ENCODE peak calls at places on chromosomes 13 and 19, in five cellular contexts. One of them, this sample, is unnamed. For H3K4me1, the result is how much of the 10 kb centered on the place peaks cover.

GRCh38 chr13:47334173-47334572 is 437.3 kb upstream of the HTR2A start:
- DNase-seq in neuronal stem cell: no peak
- DNase-seq in mesendoderm: no peak
- DNase-seq in right cardiac atrium: no peak
- DNase-seq in CD4-positive, alpha-beta memory T cell: no peak
- DNase-seq in this sample: peak

GRCh38 chr13:23715762-23716235 is 145.6 kb downstream of the TNFRSF19 start:
- DNase-seq in neuronal stem cell: no peak
- DNase-seq in mesendoderm: peak
- DNase-seq in right cardiac atrium: no peak
- DNase-seq in CD4-positive, alpha-beta memory T cell: no peak
- DNase-seq in this sample: no peak

GRCh38 chr13:88601949-88602348 is 930.8 kb downstream of the SLITRK5 start:
- DNase-seq in neuronal stem cell: no peak
- DNase-seq in mesendoderm: no peak
- DNase-seq in right cardiac atrium: no peak
- DNase-seq in CD4-positive, alpha-beta memory T cell: no peak
- DNase-seq in this sample: no peak

GRCh38 chr19:41570639-41571112 is 5.3 kb upstream of the CEACAM21 start:
- DNase-seq in neuronal stem cell: peak
- DNase-seq in mesendoderm: peak
- DNase-seq in right cardiac atrium: peak
- DNase-seq in CD4-positive, alpha-beta memory T cell: peak
- DNase-seq in this sample: peak

GRCh38 chr13:93767917-93768422 is 541.4 kb downstream of the GPC6 start:
- DNase-seq in neuronal stem cell: no peak
- DNase-seq in mesendoderm: no peak
- DNase-seq in right cardiac atrium: no peak
- DNase-seq in CD4-positive, alpha-beta memory T cell: no peak
- DNase-seq in this sample: no peak

GRCh38 chr19:34662919-34663318 is 14.0 kb downstream of the SCGB2B2 start:
- DNase-seq in neuronal stem cell: no peak
- DNase-seq in mesendoderm: peak
- DNase-seq in right cardiac atrium: no peak
- DNase-seq in CD4-positive, alpha-beta memory T cell: peak
- DNase-seq in this sample: no peak

GRCh38 chr13:106997696-106998095 is 429.8 kb upstream of the ARGLU1 start:
- DNase-seq in neuronal stem cell: no peak
- DNase-seq in mesendoderm: no peak
- DNase-seq in right cardiac atrium: no peak
- DNase-seq in CD4-positive, alpha-beta memory T cell: no peak
- DNase-seq in this sample: no peak

GRCh38 chr19:29507081-29507860 is 18.5 kb upstream of the VSTM2B start:
- DNase-seq in neuronal stem cell: no peak
- DNase-seq in mesendoderm: no peak
- DNase-seq in right cardiac atrium: no peak
- DNase-seq in CD4-positive, alpha-beta memory T cell: no peak
- DNase-seq in this sample: no peak

GRCh38 chr13:101382086-101382485 is 34.2 kb downstream of the NALCN start:
- DNase-seq in neuronal stem cell: no peak
- DNase-seq in mesendoderm: no peak
- DNase-seq in right cardiac atrium: no peak
- DNase-seq in CD4-positive, alpha-beta memory T cell: no peak
- DNase-seq in this sample: no peak

GRCh38 chr19:7179917-7180306 is 110.4 kb downstream of the ZNF557 start:
- DNase-seq in neuronal stem cell: no peak
- DNase-seq in mesendoderm: no peak
- DNase-seq in right cardiac atrium: no peak
- DNase-seq in CD4-positive, alpha-beta memory T cell: no peak
- DNase-seq in this sample: no peak

GRCh38 chr19:45769821-45770191 is 754 bp upstream of the SIX5 start:
- DNase-seq in neuronal stem cell: no peak
- DNase-seq in mesendoderm: no peak
- DNase-seq in right cardiac atrium: peak
- DNase-seq in CD4-positive, alpha-beta memory T cell: peak
- DNase-seq in this sample: no peak

GRCh38 chr13:109309625-109310363 is 476.6 kb downstream of the IRS2 start:
- DNase-seq in neuronal stem cell: no peak
- DNase-seq in mesendoderm: no peak
- DNase-seq in right cardiac atrium: no peak
- DNase-seq in CD4-positive, alpha-beta memory T cell: no peak
- DNase-seq in this sample: no peak

GRCh38 chr13:102697929-102698648 is 3.2 kb upstream of the METTL21C start:
- DNase-seq in neuronal stem cell: no peak
- DNase-seq in mesendoderm: no peak
- DNase-seq in right cardiac atrium: no peak
- DNase-seq in CD4-positive, alpha-beta memory T cell: no peak
- DNase-seq in this sample: no peak

GRCh38 chr13:26965058-26965380 is 204.4 kb upstream of the GPR12 start:
- DNase-seq in neuronal stem cell: no peak
- DNase-seq in mesendoderm: no peak
- DNase-seq in right cardiac atrium: no peak
- DNase-seq in CD4-positive, alpha-beta memory T cell: no peak
- DNase-seq in this sample: no peak

GRCh38 chr13:91362908-91363307 is 15.4 kb downstream of the MIR17HG start:
- DNase-seq in neuronal stem cell: no peak
- DNase-seq in mesendoderm: no peak
- DNase-seq in right cardiac atrium: no peak
- DNase-seq in CD4-positive, alpha-beta memory T cell: no peak
- DNase-seq in this sample: no peak
- H3K4me1 ChIP-seq in neuronal stem cell: under half
- H3K4me1 ChIP-seq in mesendoderm: under half
- H3K4me1 ChIP-seq in right cardiac atrium: under half
- H3K4me1 ChIP-seq in CD4-positive, alpha-beta memory T cell: under half
- H3K4me1 ChIP-seq in this sample: under half

GRCh38 chr13:110413311-110414040 is 106.4 kb downstream of the COL4A2 start:
- DNase-seq in neuronal stem cell: no peak
- DNase-seq in mesendoderm: no peak
- DNase-seq in right cardiac atrium: no peak
- DNase-seq in CD4-positive, alpha-beta memory T cell: no peak
- DNase-seq in this sample: no peak
- H3K27ac ChIP-seq in neuronal stem cell: no peak
- H3K27ac ChIP-seq in mesendoderm: no peak
- H3K27ac ChIP-seq in right cardiac atrium: peak
- H3K27ac ChIP-seq in CD4-positive, alpha-beta memory T cell: no peak
- H3K27ac ChIP-seq in this sample: peak

GRCh38 chr13:40629678-40630384 is 36.6 kb downstream of the FOXO1 start:
- DNase-seq in neuronal stem cell: no peak
- DNase-seq in mesendoderm: no peak
- DNase-seq in right cardiac atrium: no peak
- DNase-seq in CD4-positive, alpha-beta memory T cell: no peak
- DNase-seq in this sample: no peak

GRCh38 chr13:40622761-40623160 is 43.7 kb downstream of the FOXO1 start:
- DNase-seq in neuronal stem cell: no peak
- DNase-seq in mesendoderm: peak
- DNase-seq in right cardiac atrium: no peak
- DNase-seq in CD4-positive, alpha-beta memory T cell: no peak
- DNase-seq in this sample: no peak

GRCh38 chr13:40624338-40624737 is 42.1 kb downstream of the FOXO1 start:
- DNase-seq in neuronal stem cell: no peak
- DNase-seq in mesendoderm: peak
- DNase-seq in right cardiac atrium: no peak
- DNase-seq in CD4-positive, alpha-beta memory T cell: no peak
- DNase-seq in this sample: no peak

GRCh38 chr13:40626566-40626965 is 39.9 kb downstream of the FOXO1 start:
- DNase-seq in neuronal stem cell: no peak
- DNase-seq in mesendoderm: no peak
- DNase-seq in right cardiac atrium: no peak
- DNase-seq in CD4-positive, alpha-beta memory T cell: no peak
- DNase-seq in this sample: no peak

DNA sequence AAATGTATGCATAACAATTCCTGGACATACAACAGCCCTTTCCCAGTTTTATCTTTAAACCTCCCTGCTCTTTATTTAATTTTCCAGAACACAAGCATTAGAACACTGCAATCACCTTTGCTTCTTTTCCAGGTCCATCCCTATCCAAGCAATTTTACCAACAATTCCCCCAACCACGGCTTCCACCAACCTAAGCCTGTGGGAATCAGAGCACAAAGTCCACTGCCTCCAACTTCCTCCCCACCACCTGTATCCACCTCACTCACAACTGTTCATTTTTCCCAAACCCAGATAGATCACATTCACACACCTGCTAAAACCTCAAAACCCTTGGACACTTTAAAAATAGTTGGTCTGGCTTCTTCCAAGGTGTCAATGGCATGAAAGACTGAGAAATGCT is 39.5 kb downstream of the FOXO1 start:
- DNase-seq in neuronal stem cell: no peak
- DNase-seq in mesendoderm: no peak
- DNase-seq in right cardiac atrium: no peak
- DNase-seq in CD4-positive, alpha-beta memory T cell: no peak
- DNase-seq in this sample: no peak
- H3K4me1 ChIP-seq in neuronal stem cell: under half
- H3K4me1 ChIP-seq in mesendoderm: under half
- H3K4me1 ChIP-seq in right cardiac atrium: under half
- H3K4me1 ChIP-seq in CD4-positive, alpha-beta memory T cell: half or more
- H3K4me1 ChIP-seq in this sample: half or more

GRCh38 chr19:36973844-36974195 is 57.7 kb downstream of the ZNF568 start:
- DNase-seq in neuronal stem cell: no peak
- DNase-seq in mesendoderm: peak
- DNase-seq in right cardiac atrium: no peak
- DNase-seq in CD4-positive, alpha-beta memory T cell: no peak
- DNase-seq in this sample: no peak

GRCh38 chr19:36972594-36972993 is 56.5 kb downstream of the ZNF568 start:
- DNase-seq in neuronal stem cell: no peak
- DNase-seq in mesendoderm: peak
- DNase-seq in right cardiac atrium: no peak
- DNase-seq in CD4-positive, alpha-beta memory T cell: no peak
- DNase-seq in this sample: no peak

DNA sequence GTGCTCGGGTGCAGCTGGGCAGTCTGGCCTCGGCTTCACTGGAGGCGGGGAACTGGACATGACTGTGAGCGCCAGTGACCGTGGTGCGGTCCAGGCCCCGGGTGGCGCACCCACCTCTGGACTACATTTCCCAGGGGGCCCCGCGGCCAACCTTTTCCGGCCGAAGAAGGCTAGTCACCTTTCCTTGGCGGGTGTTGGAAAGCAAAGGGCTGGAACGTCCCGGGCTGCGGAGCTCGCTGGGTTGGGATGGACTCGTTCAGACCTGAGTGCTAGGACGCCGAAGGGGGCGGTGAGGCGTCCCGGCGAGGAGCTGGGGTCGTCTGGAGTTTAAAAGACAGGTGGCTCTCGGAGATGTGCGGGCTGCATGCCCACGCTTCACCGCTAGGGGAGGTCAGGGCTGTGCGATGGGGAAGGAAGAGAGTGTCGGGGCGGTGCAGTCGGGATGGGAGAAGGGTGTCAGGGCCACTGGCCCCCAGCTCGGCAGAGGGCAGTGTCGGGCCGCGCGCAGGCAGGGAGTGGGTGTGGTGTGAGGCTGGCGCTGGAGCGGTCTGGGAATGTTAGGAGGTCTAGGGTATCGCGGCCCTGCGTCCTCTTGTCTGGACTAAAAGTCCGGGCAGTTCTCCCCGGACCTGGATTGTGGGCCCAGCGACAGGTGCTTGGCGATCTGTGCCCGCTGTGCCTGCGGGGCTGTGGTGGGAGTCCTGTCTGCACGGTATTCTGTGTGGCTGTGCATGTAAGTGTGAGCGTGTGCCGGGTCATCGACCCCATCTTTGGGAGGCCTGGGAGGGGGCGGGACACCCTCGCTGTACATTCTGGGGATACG is 57.1 kb downstream of the ZNF568 start:
- DNase-seq in neuronal stem cell: peak
- DNase-seq in mesendoderm: peak
- DNase-seq in right cardiac atrium: peak
- DNase-seq in CD4-positive, alpha-beta memory T cell: peak
- DNase-seq in this sample: peak
- H3K27ac ChIP-seq in neuronal stem cell: peak
- H3K27ac ChIP-seq in mesendoderm: no peak
- H3K27ac ChIP-seq in right cardiac atrium: peak
- H3K27ac ChIP-seq in CD4-positive, alpha-beta memory T cell: peak
- H3K27ac ChIP-seq in this sample: peak